ENCODE peak calls at places on chromosomes 12 and 14, in ten cellular contexts. H is psoas muscle; Z is CD4-positive, alpha-beta memory T cell; A is A549; M is right atrium auricular region; B is prostate gland; O is SK-N-SH; U is A673; V is lung; G is stomach. Q is an unnamed sample. For H3K4me1, the result is how much of the 10 kb centered on the place peaks cover.

GRCh38 chr14:100400115-100400514 is 77.0 kb downstream of the SLC25A47 start:
- DNase-seq in H (no peak), Z (no peak), A (no peak), M (no peak), B (peak), O (peak), U (no peak), V (no peak), G (peak), Q (no peak)

GRCh38 chr12:2384533-2385328 is 331.9 kb downstream of the CACNA1C start:
- DNase-seq in H (no peak), Z (no peak), A (no peak), M (no peak), B (no peak), O (no peak), U (no peak), V (no peak), G (no peak), Q (no peak)

GRCh38 chr12:41907036-41907435 is 237.6 kb downstream of the GXYLT1 start:
- DNase-seq in H (no peak), Z (no peak), A (no peak), M (no peak), B (no peak), O (no peak), U (no peak), V (no peak), G (no peak), Q (no peak)

GRCh38 chr12:29616664-29617409 is 119.4 kb upstream of the OVCH1 start:
- DNase-seq in H (no peak), Z (no peak), A (peak), M (no peak), B (no peak), O (no peak), U (no peak), V (no peak), G (no peak), Q (no peak)

GRCh38 chr12:119544780-119545625 is 48.6 kb upstream of the TMEM233 start:
- DNase-seq in H (peak), Z (peak), A (peak), M (peak), B (peak), O (peak), U (peak), V (peak), G (peak), Q (peak)

GRCh38 chr14:75001899-75002298 is 822 bp upstream of the EIF2B2 start:
- DNase-seq in H (no peak), Z (no peak), A (no peak), M (no peak), B (no peak), O (no peak), U (no peak), V (no peak), G (no peak), Q (no peak)

GRCh38 chr12:54967461-54967860 is 17.1 kb downstream of the TESPA1 start:
- DNase-seq in H (no peak), Z (no peak), A (no peak), M (no peak), B (no peak), O (no peak), U (no peak), V (no peak), G (peak), Q (no peak)

GRCh38 chr14:55127491-55127951 is 1.5 kb upstream of the LGALS3 start:
- DNase-seq in H (no peak), Z (no peak), A (peak), M (peak), B (peak), O (no peak), U (no peak), V (no peak), G (no peak), Q (no peak)

GRCh38 chr12:105252901-105253300 is 16.9 kb upstream of the APPL2 start:
- DNase-seq in H (no peak), Z (no peak), A (no peak), M (no peak), B (no peak), O (no peak), U (no peak), V (no peak), G (no peak), Q (no peak)

GRCh38 chr12:125254856-125255255 is 189.6 kb downstream of the AACS start:
- DNase-seq in H (no peak), Z (no peak), A (no peak), M (no peak), B (no peak), O (no peak), U (no peak), V (no peak), G (no peak), Q (no peak)

GRCh38 chr14:81751198-81751597 is 217.5 kb upstream of the SEL1L start:
- DNase-seq in H (no peak), Z (no peak), A (no peak), M (no peak), B (no peak), O (no peak), U (no peak), V (no peak), G (no peak), Q (no peak)

GRCh38 chr14:62443796-62444195 is 601.5 kb downstream of the KCNH5 start:
- DNase-seq in H (no peak), Z (no peak), A (no peak), M (no peak), B (no peak), O (no peak), U (peak), V (no peak), G (no peak), Q (no peak)

GRCh38 chr12:106301611-106302321 is 767 bp upstream of the TCP11L2 start:
- DNase-seq in H (no peak), Z (peak), A (peak), M (peak), B (peak), O (peak), U (peak), V (peak), G (peak), Q (peak)

GRCh38 chr12:90339837-90340236 is 615.1 kb downstream of the CCER1 start:
- DNase-seq in H (no peak), Z (no peak), A (no peak), M (no peak), B (no peak), O (no peak), U (no peak), V (no peak), G (no peak), Q (no peak)

GRCh38 chr12:80939231-80939950 is 1.7 kb upstream of the LIN7A start:
- DNase-seq in H (no peak), Z (no peak), A (no peak), M (no peak), B (no peak), O (no peak), U (peak), V (no peak), G (no peak), Q (no peak)

GRCh38 chr12:94099191-94099983 is 49.0 kb upstream of the PLXNC1 start:
- DNase-seq in H (no peak), Z (no peak), A (no peak), M (no peak), B (no peak), O (peak), U (no peak), V (no peak), G (no peak), Q (no peak)

DNA sequence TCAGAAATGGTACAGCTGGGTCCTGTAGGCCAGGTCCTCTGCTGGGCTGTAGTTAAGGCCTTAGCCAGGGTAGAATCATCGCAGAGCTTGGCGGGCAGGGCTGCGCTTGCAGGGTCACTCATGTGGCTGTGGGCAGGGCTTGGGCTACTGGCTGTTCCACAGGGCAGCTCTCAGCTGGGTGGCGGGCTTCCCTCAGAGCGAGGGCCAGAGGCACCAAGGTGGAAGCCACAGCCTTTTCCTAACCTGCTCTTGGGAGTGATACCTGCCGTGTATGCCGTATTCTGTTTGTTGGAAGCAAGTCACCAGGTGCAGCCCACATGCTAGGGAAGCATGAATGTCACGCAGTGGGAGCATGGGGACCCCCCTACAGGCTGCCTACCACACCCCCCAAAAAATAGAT is 69.8 kb upstream of the RIN3 start:
- DNase-seq in H (no peak), Z (no peak), A (no peak), M (no peak), B (no peak), O (no peak), U (no peak), V (no peak), G (no peak), Q (no peak)
- H3K4me1 ChIP-seq in H (under half), Z (under half), A (under half), M (under half), B (under half), O (under half), U (under half), V (under half), G (under half), Q (under half)

GRCh38 chr12:47774664-47775063 is 1.6 kb downstream of the SLC48A1 start:
- DNase-seq in H (peak), Z (no peak), A (no peak), M (no peak), B (no peak), O (no peak), U (no peak), V (no peak), G (no peak), Q (no peak)
- H3K4me1 ChIP-seq in H (half or more), Z (under half), A (half or more), M (under half), B (under half), O (under half), U (half or more), V (under half), G (half or more), Q (half or more)

GRCh38 chr12:77010637-77011548 is 54.5 kb downstream of the E2F7 start:
- DNase-seq in H (peak), Z (peak), A (peak), M (peak), B (peak), O (peak), U (peak), V (peak), G (peak), Q (peak)
- H3K4me1 ChIP-seq in H (under half), Z (under half), A (under half), M (under half), B (under half), O (under half), U (under half), V (under half), G (under half), Q (under half)

DNA sequence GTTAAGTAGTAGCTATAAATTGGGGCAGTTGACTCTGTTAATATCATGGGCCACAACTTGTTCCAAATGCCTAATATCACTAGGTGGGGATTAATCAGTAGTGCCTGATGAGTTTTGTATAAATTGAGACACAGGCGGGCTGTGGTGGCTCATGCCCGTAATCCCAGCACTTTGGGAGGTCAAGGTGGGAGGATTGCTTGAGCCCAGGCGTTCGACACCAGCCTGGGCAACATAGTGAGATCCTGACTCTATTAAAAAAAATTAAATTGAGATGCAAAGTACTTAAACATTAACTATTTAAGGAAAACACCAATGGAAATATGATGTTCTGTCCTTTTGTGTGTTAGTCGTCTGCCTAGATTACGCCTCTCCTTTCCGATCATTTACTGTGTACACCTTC is 9.0 kb downstream of the PAPOLA start:
- DNase-seq in H (no peak), Z (no peak), A (no peak), M (no peak), B (no peak), O (no peak), U (no peak), V (no peak), G (no peak), Q (no peak)
- H3K4me1 ChIP-seq in H (half or more), Z (half or more), A (half or more), M (under half), B (under half), O (under half), U (under half), V (under half), G (half or more), Q (half or more)

GRCh38 chr14:69154779-69155178 is 1.9 kb upstream of the DCAF5 start:
- DNase-seq in H (no peak), Z (no peak), A (peak), M (no peak), B (no peak), O (no peak), U (peak), V (peak), G (peak), Q (no peak)

GRCh38 chr14:69152181-69152943 is 557 bp downstream of the DCAF5 start:
- DNase-seq in H (no peak), Z (peak), A (peak), M (no peak), B (peak), O (peak), U (peak), V (peak), G (no peak), Q (peak)

GRCh38 chr14:69151458-69152180 is 1.3 kb downstream of the DCAF5 start:
- DNase-seq in H (peak), Z (peak), A (peak), M (peak), B (peak), O (peak), U (peak), V (peak), G (peak), Q (peak)

GRCh38 chr14:69152944-69153847 is at the start of gene DCAF5:
- DNase-seq in H (peak), Z (peak), A (peak), M (peak), B (peak), O (peak), U (peak), V (peak), G (peak), Q (peak)

DNA sequence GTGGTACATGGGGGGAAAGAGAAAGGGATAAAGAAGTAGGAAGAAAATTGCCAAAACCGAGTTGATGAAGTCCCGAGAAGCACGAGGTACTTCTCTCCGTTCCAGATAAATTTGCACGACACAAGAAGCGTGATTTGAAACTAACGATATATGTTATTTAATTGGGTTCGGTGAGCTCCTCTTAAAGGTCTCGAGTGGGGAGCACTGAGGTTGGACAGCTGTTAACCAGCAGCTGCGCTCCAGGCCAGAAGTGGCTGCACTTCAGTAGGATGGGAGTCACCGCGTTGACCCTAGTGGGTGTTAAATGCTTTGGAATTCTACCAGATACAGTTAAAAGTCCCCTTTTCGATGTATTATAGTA is 909 bp upstream of the DCAF5 start:
- DNase-seq in H (peak), Z (peak), A (peak), M (peak), B (peak), O (peak), U (no peak), V (peak), G (no peak), Q (peak)
- H3K4me1 ChIP-seq in H (under half), Z (under half), A (under half), M (under half), B (under half), O (under half), U (under half), V (under half), G (under half), Q (under half)

DNA sequence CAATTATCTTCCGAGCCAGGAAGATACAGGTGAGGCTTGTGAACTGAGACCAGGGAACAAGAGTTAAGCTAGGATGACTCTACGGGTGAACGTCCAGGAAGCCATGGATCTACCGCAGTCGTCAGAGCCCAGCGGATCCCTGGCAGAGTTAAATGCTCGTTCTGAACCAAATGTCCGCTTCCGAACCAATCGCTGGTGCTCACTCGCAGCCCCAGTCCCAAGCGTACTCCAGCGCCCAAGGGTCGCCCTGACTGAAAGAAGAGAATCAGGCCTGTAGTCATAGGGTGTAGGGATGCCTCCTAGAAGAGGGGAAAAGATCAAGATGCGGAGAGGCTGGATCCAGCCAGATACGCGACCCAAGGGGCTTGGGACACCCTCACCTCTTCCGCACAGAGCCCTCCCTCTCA is 283 bp downstream of the VIPAS39 start:
- DNase-seq in H (no peak), Z (no peak), A (no peak), M (no peak), B (no peak), O (peak), U (no peak), V (no peak), G (no peak), Q (no peak)
- H3K4me1 ChIP-seq in H (under half), Z (under half), A (under half), M (under half), B (under half), O (under half), U (under half), V (under half), G (under half), Q (under half)

DNA sequence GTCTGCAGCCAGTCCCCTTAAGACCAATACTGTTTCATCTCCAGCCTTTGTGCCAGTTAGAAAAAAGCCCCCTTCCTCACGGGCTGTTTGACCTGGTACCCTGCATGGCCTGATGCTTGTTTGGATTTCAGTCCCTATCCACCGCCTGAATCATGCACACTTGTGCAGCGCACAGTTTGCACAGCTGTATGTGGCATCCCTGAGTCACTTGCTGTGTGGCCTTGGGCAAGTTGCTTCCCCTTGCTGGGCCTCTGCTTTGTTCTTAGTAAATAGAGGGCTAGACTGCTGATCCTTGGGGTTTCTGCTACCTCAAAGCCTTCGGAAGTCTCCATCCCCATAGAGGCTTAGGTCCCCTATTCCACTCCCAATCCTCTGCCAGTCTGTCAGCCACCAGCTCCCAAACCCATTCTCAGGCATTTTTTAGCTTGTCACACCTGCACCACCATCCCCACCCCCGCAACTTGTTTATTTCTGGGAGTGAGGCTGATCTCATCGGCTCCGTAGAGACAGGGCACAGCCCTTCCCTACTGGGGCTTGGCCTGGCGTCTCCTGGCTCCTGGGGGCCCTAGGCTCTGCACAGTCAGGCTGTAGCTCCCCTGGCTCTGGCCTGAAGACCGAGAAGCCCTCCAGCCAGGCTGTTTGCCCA is 8.8 kb downstream of the KRT80 start:
- DNase-seq in H (no peak), Z (no peak), A (no peak), M (no peak), B (no peak), O (no peak), U (no peak), V (no peak), G (no peak), Q (no peak)
- H3K4me1 ChIP-seq in H (under half), Z (under half), A (half or more), M (under half), B (under half), O (half or more), U (under half), V (under half), G (under half), Q (under half)

DNA sequence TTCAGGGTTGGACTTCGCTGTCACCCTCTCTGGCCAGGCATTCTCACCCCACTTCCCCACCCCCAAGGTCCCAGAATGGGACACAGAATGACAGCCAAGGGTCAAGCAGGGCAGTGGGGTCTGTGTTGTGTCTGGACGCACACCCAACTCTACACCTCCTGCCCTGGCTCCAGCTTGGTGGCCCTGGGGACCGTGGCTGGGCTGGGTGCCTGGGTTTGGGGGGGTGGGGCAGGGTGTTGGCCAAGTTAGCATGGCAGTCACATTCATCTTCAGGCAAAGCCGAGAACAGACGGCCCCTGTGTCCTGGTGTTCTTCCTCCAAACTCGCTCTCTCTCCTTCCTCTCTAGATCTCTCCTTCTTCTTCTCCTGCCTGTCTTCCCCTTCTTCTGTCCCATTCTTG is 5.6 kb downstream of the LRP1 start:
- DNase-seq in H (no peak), Z (no peak), A (no peak), M (no peak), B (no peak), O (no peak), U (no peak), V (no peak), G (no peak), Q (no peak)
- H3K4me1 ChIP-seq in H (under half), Z (under half), A (under half), M (under half), B (under half), O (under half), U (under half), V (under half), G (half or more), Q (half or more)